ENCODE peak calls at places on chromosomes 7 and 10, in eight cellular contexts. K is BE2C; N is GM23338; D is brain microvascular endothelial cell; V is fibroblast of mammary gland; Z is CD8-positive, alpha-beta T cell; X is IMR-90; L is MM.1S. E is an unnamed sample.

GRCh38 chr10:65571011-65571570 is 1354.7 kb upstream of the LRRTM3 start:
- DNase-seq in K (peak), N (peak), D (no peak), V (no peak), Z (no peak), X (no peak), L (no peak), E (no peak)

GRCh38 chr10:102770792-102771191 is 27.0 kb downstream of the WBP1L start:
- DNase-seq in K (no peak), N (no peak), D (no peak), V (peak), Z (no peak), X (peak), L (no peak), E (no peak)

GRCh38 chr10:91190876-91191580 is 29.4 kb upstream of the PCGF5 start:
- DNase-seq in K (peak), N (no peak), D (peak), V (peak), Z (no peak), X (peak), L (peak), E (no peak)

GRCh38 chr10:70816220-70816894 is 609 bp downstream of the SGPL1 start:
- DNase-seq in K (peak), N (peak), D (peak), V (peak), Z (peak), X (peak), L (peak), E (no peak)

GRCh38 chr7:99224263-99224947 is 16.5 kb upstream of the KPNA7 start:
- DNase-seq in K (peak), N (no peak), D (peak), V (peak), Z (no peak), X (peak), L (no peak), E (peak)

GRCh38 chr7:114312649-114313048 is 102.0 kb upstream of the FOXP2 start:
- DNase-seq in K (no peak), N (no peak), D (no peak), V (no peak), Z (no peak), X (no peak), L (no peak), E (no peak)

GRCh38 chr7:103932389-103932788 is 57.1 kb downstream of the RELN start:
- DNase-seq in K (no peak), N (peak), D (no peak), V (no peak), Z (no peak), X (no peak), L (no peak), E (no peak)

GRCh38 chr7:17403996-17404395 is 105.5 kb downstream of the AHR start:
- DNase-seq in K (no peak), N (no peak), D (peak), V (no peak), Z (no peak), X (no peak), L (no peak), E (no peak)

GRCh38 chr7:12728192-12728538 is 40.7 kb downstream of the ARL4A start:
- DNase-seq in K (no peak), N (no peak), D (no peak), V (no peak), Z (no peak), X (no peak), L (no peak), E (no peak)

GRCh38 chr7:130272456-130273080 is 5.9 kb downstream of the CPA2 start:
- DNase-seq in K (no peak), N (peak), D (no peak), V (no peak), Z (no peak), X (no peak), L (no peak), E (no peak)

GRCh38 chr10:78121801-78122200 is 88.1 kb downstream of the RPS24 start:
- DNase-seq in K (no peak), N (no peak), D (no peak), V (no peak), Z (no peak), X (no peak), L (no peak), E (no peak)

GRCh38 chr7:44104880-44105771 is 981 bp downstream of the AEBP1 start:
- DNase-seq in K (no peak), N (peak), D (peak), V (peak), Z (no peak), X (peak), L (no peak), E (no peak)

GRCh38 chr7:47734287-47734948 is 152.5 kb upstream of the TNS3 start:
- DNase-seq in K (no peak), N (no peak), D (no peak), V (no peak), Z (no peak), X (no peak), L (no peak), E (no peak)

GRCh38 chr7:43873300-43873699 is 4.0 kb upstream of the MRPS24 start:
- DNase-seq in K (no peak), N (no peak), D (peak), V (peak), Z (no peak), X (peak), L (no peak), E (no peak)

GRCh38 chr10:44513592-44513991 is 128.7 kb upstream of the CXCL12 start:
- DNase-seq in K (no peak), N (no peak), D (peak), V (peak), Z (no peak), X (peak), L (no peak), E (no peak)

GRCh38 chr7:99380032-99380822 is 5.7 kb downstream of the ARPC1B start:
- DNase-seq in K (no peak), N (peak), D (peak), V (peak), Z (no peak), X (peak), L (no peak), E (peak)

GRCh38 chr7:112726076-112726475 is 64.1 kb downstream of the TMEM168 start:
- DNase-seq in K (no peak), N (no peak), D (no peak), V (no peak), Z (no peak), X (no peak), L (no peak), E (no peak)

GRCh38 chr7:96224682-96225081 is 97.2 kb downstream of the SLC25A13 start:
- DNase-seq in K (no peak), N (peak), D (peak), V (peak), Z (no peak), X (no peak), L (no peak), E (no peak)

GRCh38 chr7:94656925-94657731 is 1.2 kb upstream of the SGCE start:
- DNase-seq in K (peak), N (peak), D (peak), V (peak), Z (no peak), X (peak), L (peak), E (no peak)

GRCh38 chr7:24573008-24573553 is at the start of gene PALS2:
- DNase-seq in K (peak), N (peak), D (peak), V (peak), Z (peak), X (peak), L (peak), E (no peak)

GRCh38 chr7:76325092-76325491 is 22.6 kb downstream of the HSPB1 start:
- DNase-seq in K (no peak), N (no peak), D (no peak), V (no peak), Z (no peak), X (no peak), L (no peak), E (no peak)

GRCh38 chr7:133095119-133095671 is 13.3 kb upstream of the CHCHD3 start:
- DNase-seq in K (no peak), N (no peak), D (no peak), V (no peak), Z (no peak), X (no peak), L (no peak), E (no peak)

GRCh38 chr7:143408686-143409551 is at the start of gene EPHA1:
- DNase-seq in K (no peak), N (peak), D (no peak), V (no peak), Z (peak), X (no peak), L (peak), E (no peak)

GRCh38 chr10:118259288-118259906 is 82.7 kb downstream of the FAM204A start:
- DNase-seq in K (peak), N (peak), D (no peak), V (peak), Z (no peak), X (peak), L (peak), E (no peak)

GRCh38 chr10:80454526-80455460 is 683 bp downstream of the TSPAN14 start:
- DNase-seq in K (peak), N (peak), D (no peak), V (no peak), Z (no peak), X (no peak), L (peak), E (no peak)

GRCh38 chr10:61438141-61438984 is 14.8 kb downstream of the TMEM26 start:
- DNase-seq in K (no peak), N (no peak), D (no peak), V (no peak), Z (no peak), X (peak), L (no peak), E (no peak)

GRCh38 chr10:6840093-6840763 is 260.2 kb upstream of the PRKCQ start:
- DNase-seq in K (no peak), N (no peak), D (no peak), V (peak), Z (no peak), X (no peak), L (no peak), E (no peak)

GRCh38 chr10:112115781-112116385 is 67.7 kb downstream of the GPAM start:
- DNase-seq in K (peak), N (peak), D (peak), V (peak), Z (peak), X (peak), L (peak), E (no peak)

GRCh38 chr10:6226216-6226615 is 23.5 kb downstream of the PFKFB3 start:
- DNase-seq in K (no peak), N (no peak), D (no peak), V (no peak), Z (no peak), X (no peak), L (no peak), E (no peak)

GRCh38 chr10:72272689-72273409 is 875 bp upstream of the DDIT4 start:
- DNase-seq in K (peak), N (peak), D (peak), V (peak), Z (peak), X (peak), L (peak), E (no peak)

GRCh38 chr10:58810751-58811150 is 298.1 kb downstream of the BICC1 start:
- DNase-seq in K (no peak), N (no peak), D (no peak), V (no peak), Z (no peak), X (no peak), L (no peak), E (no peak)

GRCh38 chr7:150668472-150668911 is 17.0 kb upstream of the GIMAP2 start:
- DNase-seq in K (no peak), N (no peak), D (no peak), V (no peak), Z (no peak), X (no peak), L (peak), E (peak)

GRCh38 chr10:12500406-12501303 is 151.3 kb downstream of the CAMK1D start:
- DNase-seq in K (no peak), N (no peak), D (peak), V (no peak), Z (no peak), X (no peak), L (no peak), E (no peak)

GRCh38 chr10:99560277-99561126 is 27.8 kb downstream of the NKX2-3 start:
- DNase-seq in K (peak), N (peak), D (peak), V (peak), Z (peak), X (peak), L (peak), E (no peak)

GRCh38 chr7:34982371-34983019 is 54.8 kb downstream of the DPY19L1 start:
- DNase-seq in K (peak), N (no peak), D (no peak), V (no peak), Z (no peak), X (no peak), L (peak), E (no peak)

GRCh38 chr7:148695953-148696352 is 2.8 kb upstream of the CUL1 start:
- DNase-seq in K (no peak), N (no peak), D (no peak), V (peak), Z (no peak), X (no peak), L (no peak), E (no peak)

GRCh38 chr7:108171164-108171563 is 41.0 kb upstream of the LAMB4 start:
- DNase-seq in K (no peak), N (peak), D (no peak), V (no peak), Z (no peak), X (no peak), L (no peak), E (no peak)

GRCh38 chr7:77202544-77202976 is 2.9 kb upstream of the FGL2 start:
- DNase-seq in K (no peak), N (no peak), D (no peak), V (no peak), Z (no peak), X (no peak), L (peak), E (peak)

DNA sequence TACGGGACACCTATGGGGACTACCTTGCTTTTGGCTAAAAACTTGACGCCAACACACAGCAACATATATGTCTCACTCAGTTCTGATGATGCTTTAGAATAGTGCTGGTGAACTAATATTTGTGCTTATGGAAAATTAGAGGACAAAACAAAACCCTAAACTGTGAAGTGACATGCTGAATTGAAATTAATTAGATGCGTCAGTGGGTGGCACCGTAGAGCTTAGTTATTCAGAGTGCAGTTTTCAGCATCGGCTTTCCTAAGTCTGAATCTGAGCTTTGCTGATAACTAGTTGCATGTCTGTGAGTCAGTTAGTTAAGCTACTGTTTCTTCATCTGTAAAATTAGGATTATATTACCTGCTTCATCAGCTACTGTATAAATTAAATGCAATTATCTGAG is 245.0 kb upstream of the SORCS1 start:
- DNase-seq in K (peak), N (peak), D (peak), V (peak), Z (no peak), X (peak), L (peak), E (no peak)
- TF ChIP-seq CTCF in K (peak), N (peak), D (peak), V (no peak), Z (no peak), X (no peak), L (peak), E (peak)

GRCh38 chr10:129236411-129236810 is 230.6 kb upstream of the MGMT start:
- DNase-seq in K (no peak), N (no peak), D (no peak), V (no peak), Z (no peak), X (no peak), L (no peak), E (no peak)

GRCh38 chr10:129231821-129232220 is 235.2 kb upstream of the MGMT start:
- DNase-seq in K (no peak), N (no peak), D (no peak), V (no peak), Z (no peak), X (no peak), L (no peak), E (no peak)

DNA sequence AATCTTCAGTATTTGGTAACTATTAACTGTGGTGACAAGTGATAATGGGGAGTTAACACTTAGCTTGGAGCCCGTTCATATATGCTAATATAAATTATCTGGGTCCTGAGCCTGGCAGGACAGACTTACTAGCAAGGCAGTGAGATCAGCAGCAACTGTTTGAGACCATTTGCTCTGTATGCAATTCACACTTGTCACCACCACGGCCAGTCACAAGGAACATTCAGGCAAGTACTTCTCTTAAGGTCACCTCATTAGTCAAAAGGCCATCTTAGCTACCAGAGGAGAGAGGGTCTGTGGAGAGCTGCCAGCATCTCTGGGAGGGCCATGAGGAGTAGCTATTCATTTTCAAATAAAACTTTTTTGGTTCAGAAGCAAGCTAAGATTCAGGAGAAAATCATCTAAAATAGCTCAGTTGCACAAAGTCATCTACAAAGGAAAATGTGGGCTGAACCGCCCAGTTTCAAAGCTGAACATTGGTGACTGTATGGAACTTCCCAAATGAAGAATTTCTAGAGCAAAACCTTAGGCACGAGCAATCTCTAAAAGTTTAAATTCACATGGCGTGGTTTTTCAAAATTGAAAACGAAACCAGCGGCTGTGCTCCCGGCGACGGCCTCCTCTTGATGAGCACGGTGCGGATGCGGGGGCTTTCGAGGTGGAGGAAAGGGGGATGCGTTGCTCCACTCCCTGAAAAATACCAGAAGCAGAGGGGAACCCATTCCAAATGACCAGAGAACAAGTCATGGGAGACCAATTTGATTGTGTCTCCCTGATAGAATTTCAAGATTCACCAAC is 233.5 kb upstream of the MGMT start:
- DNase-seq in K (no peak), N (no peak), D (no peak), V (no peak), Z (no peak), X (no peak), L (peak), E (no peak)
- H3K4me3 ChIP-seq in K (no peak), N (no peak), D (no peak), V (no peak), Z (no peak), X (no peak), L (peak), E (no peak)

DNA sequence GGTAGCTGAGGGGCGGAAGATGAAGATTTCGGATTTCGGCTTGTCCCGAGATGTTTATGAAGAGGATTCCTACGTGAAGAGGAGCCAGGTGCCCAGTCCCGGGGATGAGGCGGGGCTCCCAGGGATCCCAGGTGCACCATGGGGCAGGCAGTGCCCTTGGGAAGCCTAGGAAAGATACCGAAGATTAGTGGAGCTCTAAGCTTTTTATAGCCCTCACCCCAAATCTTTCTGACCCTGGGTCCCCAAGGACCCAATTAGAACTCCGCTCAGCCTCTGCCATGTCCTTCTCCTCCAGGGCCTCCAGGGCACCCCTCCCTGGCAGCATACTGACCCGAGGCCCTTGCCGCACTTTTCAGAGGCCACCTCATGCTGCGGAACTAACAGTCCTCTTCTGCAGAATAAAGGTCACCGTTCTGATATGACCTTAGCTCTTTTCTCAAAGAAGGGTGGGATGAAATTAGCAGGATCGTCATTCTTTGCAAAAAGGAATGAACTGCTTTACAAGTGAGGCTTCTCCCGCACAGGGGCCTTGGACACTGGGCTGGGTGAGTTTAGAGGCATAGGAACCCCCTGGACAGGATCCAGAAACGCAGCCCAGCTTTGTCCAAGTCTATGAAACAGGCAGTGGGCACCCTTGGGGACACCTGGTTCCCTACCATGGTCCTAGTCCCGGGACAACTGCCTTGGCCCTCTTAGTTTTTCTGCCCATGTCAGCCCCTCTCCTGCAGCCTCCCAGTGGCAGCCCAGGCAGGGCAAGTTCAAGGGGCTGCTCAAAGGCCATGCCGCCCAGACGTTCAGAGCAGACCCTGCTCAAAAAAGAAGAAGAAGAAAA is 17.9 kb upstream of the CSGALNACT2 start:
- DNase-seq in K (no peak), N (no peak), D (no peak), V (no peak), Z (no peak), X (no peak), L (no peak), E (no peak)
- TF ChIP-seq CTCF in K (no peak), N (no peak), D (no peak), V (no peak), Z (no peak), X (no peak), L (no peak), E (no peak)

GRCh38 chr7:50331564-50332208 is 27.2 kb downstream of the IKZF1 start:
- DNase-seq in K (no peak), N (no peak), D (no peak), V (no peak), Z (no peak), X (no peak), L (peak), E (no peak)
- H3K4me3 ChIP-seq in K (no peak), N (no peak), D (no peak), V (no peak), Z (no peak), X (no peak), L (no peak), E (peak)

GRCh38 chr7:135704074-135704473 is 23.9 kb downstream of the SLC13A4 start:
- DNase-seq in K (no peak), N (peak), D (no peak), V (no peak), Z (no peak), X (no peak), L (no peak), E (no peak)
- TF ChIP-seq CTCF in K (peak), N (peak), D (peak), V (peak), Z (no peak), X (no peak), L (peak), E (peak)

E was measured in GM12864.